ENCODE peak calls at places on chromosomes 13 and 19, in eight cellular contexts. K is right lobe of liver, V is Peyer's patch, T is spleen, Z is IMR-90, R is ovary, Y is stomach, U is H1. F is an unnamed sample.

GRCh38 chr13:100611678-100612492 is 23.3 kb upstream of the GGACT start:
- DNase-seq in K (no peak), V (no peak), T (no peak), Z (no peak), R (no peak), Y (no peak), U (no peak), F (no peak)

GRCh38 chr19:10363789-10364281 is 16.5 kb downstream of the TYK2 start:
- DNase-seq in K (no peak), V (no peak), T (no peak), Z (no peak), R (no peak), Y (no peak), U (no peak), F (no peak)

GRCh38 chr13:75693227-75693626 is 57.1 kb downstream of the LMO7 start:
- DNase-seq in K (no peak), V (no peak), T (no peak), Z (no peak), R (no peak), Y (no peak), U (no peak), F (no peak)

GRCh38 chr19:28427256-28428083 is 785.5 kb downstream of the UQCRFS1 start:
- DNase-seq in K (no peak), V (no peak), T (no peak), Z (no peak), R (no peak), Y (no peak), U (no peak), F (no peak)

GRCh38 chr13:100131863-100132574 is 43.1 kb downstream of the PCCA start:
- DNase-seq in K (no peak), V (no peak), T (no peak), Z (peak; percentile 96), R (no peak), Y (no peak), U (no peak), F (no peak)

GRCh38 chr13:47211106-47211505 is 314.3 kb upstream of the HTR2A start:
- DNase-seq in K (no peak), V (no peak), T (no peak), Z (peak; percentile 40), R (no peak), Y (no peak), U (peak; percentile 33), F (no peak)

GRCh38 chr19:5850743-5851293 is 431 bp downstream of the FUT3 start:
- DNase-seq in K (no peak), V (peak; percentile 69), T (no peak), Z (peak; percentile 53), R (no peak), Y (peak; percentile 66), U (no peak), F (no peak)

GRCh38 chr19:11495481-11495880 is 10.2 kb downstream of the ZNF653 start:
- DNase-seq in K (no peak), V (no peak), T (no peak), Z (no peak), R (no peak), Y (no peak), U (no peak), F (no peak)

GRCh38 chr19:53906211-53907192 is 2.6 kb upstream of the CACNG7 start:
- DNase-seq in K (peak; percentile 67), V (peak; percentile 67), T (peak; percentile 89), Z (no peak), R (peak; percentile 31), Y (peak; percentile 44), U (no peak), F (no peak)

GRCh38 chr19:2039959-2040646 is 10.9 kb downstream of the MKNK2 start:
- DNase-seq in K (no peak), V (no peak), T (peak; percentile 80), Z (no peak), R (peak; percentile 55), Y (no peak), U (no peak), F (no peak)

GRCh38 chr19:30667746-30668145 is 295.6 kb downstream of the ZNF536 start:
- DNase-seq in K (no peak), V (no peak), T (no peak), Z (no peak), R (no peak), Y (no peak), U (no peak), F (no peak)

GRCh38 chr19:7618771-7619510 is 10.4 kb downstream of the XAB2 start:
- DNase-seq in K (peak; percentile 92), V (peak; percentile 81), T (no peak), Z (no peak), R (no peak), Y (peak; percentile 96), U (no peak), F (no peak)

DNA sequence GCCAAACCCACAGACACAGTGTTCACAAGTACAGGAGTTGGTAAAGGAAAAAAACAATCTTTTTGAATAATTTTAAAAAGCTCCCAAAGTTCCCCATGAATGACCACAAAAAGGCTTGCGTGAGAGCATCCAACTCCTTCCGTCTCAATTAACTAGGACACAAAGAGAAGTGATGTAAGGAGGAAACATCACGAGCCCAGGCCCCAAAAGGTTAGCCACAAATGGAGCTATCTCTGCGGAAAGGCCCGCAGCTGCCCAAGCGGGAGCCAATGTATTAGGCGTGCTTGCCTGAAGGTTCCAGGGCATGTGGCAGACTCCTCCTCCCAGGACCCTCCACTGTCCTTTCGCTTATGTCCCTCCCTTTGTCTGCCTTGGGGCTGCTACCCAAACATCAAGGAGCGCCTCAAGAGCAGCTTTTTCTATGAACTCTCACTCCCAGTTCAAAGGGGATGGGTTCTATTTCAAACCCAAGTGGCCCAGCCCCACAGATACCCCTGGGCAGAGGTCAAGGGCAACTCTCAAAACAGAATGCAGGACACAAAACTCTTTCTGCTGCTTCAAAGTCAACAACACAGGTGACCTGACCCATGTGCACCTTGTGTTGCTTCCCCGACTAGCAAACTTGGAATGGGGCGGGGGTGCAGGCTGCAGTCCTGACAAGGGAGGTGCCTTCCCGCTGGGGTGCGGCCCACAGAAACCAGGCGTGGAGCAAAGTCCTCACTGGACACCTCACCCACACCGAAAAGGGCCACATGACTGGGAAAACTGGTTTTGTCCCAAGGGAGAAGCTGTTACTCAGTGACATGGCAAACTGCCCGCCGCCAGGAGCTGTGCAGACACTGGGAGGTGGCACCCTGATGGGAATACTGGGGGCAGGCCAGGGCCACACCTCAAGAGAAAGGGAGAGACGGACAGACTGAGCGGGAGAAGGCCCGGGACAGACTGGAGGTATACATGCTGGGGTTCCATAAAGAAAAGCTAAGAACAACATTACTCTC is 17.6 kb downstream of the ZC3H4 start:
- DNase-seq in K (peak; percentile 97), V (peak; percentile 95), T (no peak), Z (no peak), R (no peak), Y (peak; percentile 97), U (no peak), F (no peak)
- TF ChIP-seq POLR2A in K (peak; percentile 47), V (peak; percentile 93), T (no peak), Z (no peak), R (no peak), Y (no peak), U (no peak), F (no peak)

DNA sequence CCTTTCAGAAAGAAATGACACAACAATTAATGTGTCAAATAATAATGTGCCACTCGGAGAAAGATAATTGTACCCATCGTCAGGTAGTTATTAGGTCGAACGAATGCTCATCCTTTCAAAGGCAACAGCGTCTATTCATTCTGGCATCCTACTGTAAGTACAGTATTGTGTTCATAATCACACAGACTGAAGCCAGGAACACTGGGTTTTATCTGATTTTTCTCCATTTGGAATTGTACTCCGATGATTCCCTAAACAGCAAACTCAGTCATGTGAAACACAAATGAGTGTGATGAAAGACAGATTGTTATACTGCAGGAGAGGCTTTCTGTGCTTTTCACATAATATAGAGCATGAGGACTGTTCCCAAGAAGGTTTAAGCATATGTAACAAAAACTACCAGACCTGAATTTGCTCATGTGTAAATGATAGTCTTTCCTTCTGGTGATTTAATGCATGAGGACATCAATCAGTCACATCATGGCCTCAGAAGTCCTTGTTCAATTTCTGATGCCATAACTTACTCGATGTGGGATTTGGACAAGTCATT is 421.9 kb upstream of the KLF12 start:
- DNase-seq in K (no peak), V (no peak), T (no peak), Z (no peak), R (no peak), Y (no peak), U (no peak), F (no peak)
- H3K27ac ChIP-seq in K (no peak overlapping the region), V (no peak overlapping the region), T (no peak overlapping the region), Z (no peak overlapping the region), R (no peak overlapping the region), Y (no peak overlapping the region), U (no peak overlapping the region), F (no peak overlapping the region)

GRCh38 chr13:98994080-98994479 is 16.2 kb upstream of the DOCK9 start:
- DNase-seq in K (no peak), V (no peak), T (no peak), Z (no peak), R (no peak), Y (no peak), U (no peak), F (no peak)
- H3K4me3 ChIP-seq in K (no peak overlapping the region), V (no peak overlapping the region), T (no peak overlapping the region), Z (no peak overlapping the region), R (no peak overlapping the region), Y (no peak overlapping the region), U (no peak overlapping the region), F (no peak overlapping the region)

GRCh38 chr19:50419580-50420035 is 870 bp downstream of the SPIB start:
- DNase-seq in K (no peak), V (peak; percentile 74), T (no peak), Z (no peak), R (no peak), Y (no peak), U (no peak), F (no peak)

GRCh38 chr19:50419022-50419579 is 363 bp downstream of the SPIB start:
- DNase-seq in K (no peak), V (no peak), T (no peak), Z (no peak), R (no peak), Y (no peak), U (no peak), F (no peak)

GRCh38 chr19:50417138-50417849 is 1.4 kb upstream of the SPIB start:
- DNase-seq in K (no peak), V (peak; percentile 71), T (no peak), Z (no peak), R (no peak), Y (peak; percentile 56), U (no peak), F (no peak)

GRCh38 chr19:50417850-50418185 is 920 bp upstream of the SPIB start:
- DNase-seq in K (no peak), V (no peak), T (no peak), Z (no peak), R (no peak), Y (no peak), U (no peak), F (no peak)

DNA sequence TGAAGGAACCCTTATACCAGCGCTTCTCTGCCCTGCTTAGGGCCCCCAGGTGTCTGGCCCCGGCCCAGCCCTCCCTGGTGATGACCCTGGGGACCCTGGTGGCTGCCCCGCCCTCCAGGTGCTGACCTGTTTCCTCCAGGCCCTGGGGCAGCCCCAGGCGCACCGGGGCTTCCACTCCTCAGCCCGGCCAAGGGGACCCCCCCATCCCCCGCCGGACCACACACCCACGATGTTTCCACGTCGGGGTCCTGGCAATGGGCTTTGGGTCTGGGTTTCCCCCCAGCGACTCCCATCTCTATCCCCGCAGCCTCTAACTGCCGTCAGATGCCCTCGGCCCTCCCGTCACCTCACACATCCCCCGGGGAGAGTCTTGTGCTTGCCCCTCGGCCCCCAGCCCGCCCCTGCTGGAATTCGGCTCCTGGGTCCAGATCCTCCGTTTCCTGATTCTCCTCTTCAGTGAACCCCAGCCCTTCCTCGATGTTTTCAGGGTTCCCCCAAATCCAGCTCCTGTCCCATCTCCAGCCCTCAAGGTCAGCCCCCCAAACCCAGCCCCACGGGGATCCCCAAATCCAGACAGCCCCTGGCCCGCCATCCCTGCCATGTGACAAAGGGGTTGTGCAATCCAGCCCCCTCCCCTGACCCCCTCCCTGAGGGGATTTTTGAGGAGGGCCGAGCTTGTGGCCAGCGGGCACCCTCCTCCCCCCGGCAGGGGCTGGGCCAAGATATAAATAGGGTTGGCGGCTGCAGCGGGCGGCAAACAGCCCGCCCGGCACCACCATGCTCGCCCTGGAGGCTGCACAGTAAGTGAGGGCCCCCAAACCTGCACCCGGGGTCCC is at the start of gene SPIB:
- DNase-seq in K (no peak), V (peak; percentile 74), T (peak; percentile 87), Z (no peak), R (no peak), Y (no peak), U (no peak), F (no peak)
- TF ChIP-seq POLR2A in K (no peak), V (no peak), T (no peak), Z (no peak), R (no peak), Y (no peak), U (no peak), F (no peak)